ENCODE peak calls at places on chromosome 20, in six cellular contexts. One of them, this sample, is unnamed.

GRCh38 chr20:51531141-51531710 is 11.3 kb downstream of the NFATC2 start:
- DNase-seq in NCI-H1694 treated with DMSO at 0.1 percent for 48 hours: no peak
- DNase-seq in aorta: no peak
- DNase-seq in nephron progenitor cell: no peak
- DNase-seq in H9: no peak
- DNase-seq in activated naive CD4-positive, alpha-beta T cell treated with anti-CD3 and anti-CD28 coated beads, Interleukin-2, amount 10 ng/mL, durations not matched to agents 7 days and 5 days: peak
- DNase-seq in this sample: no peak

GRCh38 chr20:54058420-54059139 is 11.8 kb downstream of the BCAS1 start:
- DNase-seq in NCI-H1694 treated with DMSO at 0.1 percent for 48 hours: no peak
- DNase-seq in aorta: no peak
- DNase-seq in nephron progenitor cell: no peak
- DNase-seq in H9: no peak
- DNase-seq in activated naive CD4-positive, alpha-beta T cell treated with anti-CD3 and anti-CD28 coated beads, Interleukin-2, amount 10 ng/mL, durations not matched to agents 7 days and 5 days: no peak
- DNase-seq in this sample: no peak

GRCh38 chr20:16601019-16601418 is 27.8 kb upstream of the KIF16B start:
- DNase-seq in NCI-H1694 treated with DMSO at 0.1 percent for 48 hours: peak
- DNase-seq in aorta: no peak
- DNase-seq in nephron progenitor cell: no peak
- DNase-seq in H9: no peak
- DNase-seq in activated naive CD4-positive, alpha-beta T cell treated with anti-CD3 and anti-CD28 coated beads, Interleukin-2, amount 10 ng/mL, durations not matched to agents 7 days and 5 days: no peak
- DNase-seq in this sample: no peak

GRCh38 chr20:6818033-6818808 is 50.7 kb downstream of the BMP2 start:
- DNase-seq in NCI-H1694 treated with DMSO at 0.1 percent for 48 hours: no peak
- DNase-seq in aorta: no peak
- DNase-seq in nephron progenitor cell: no peak
- DNase-seq in H9: peak
- DNase-seq in activated naive CD4-positive, alpha-beta T cell treated with anti-CD3 and anti-CD28 coated beads, Interleukin-2, amount 10 ng/mL, durations not matched to agents 7 days and 5 days: no peak
- DNase-seq in this sample: no peak

GRCh38 chr20:43409041-43409913 is 48.4 kb upstream of the SRSF6 start:
- DNase-seq in NCI-H1694 treated with DMSO at 0.1 percent for 48 hours: peak
- DNase-seq in aorta: no peak
- DNase-seq in nephron progenitor cell: peak
- DNase-seq in H9: peak
- DNase-seq in activated naive CD4-positive, alpha-beta T cell treated with anti-CD3 and anti-CD28 coated beads, Interleukin-2, amount 10 ng/mL, durations not matched to agents 7 days and 5 days: peak
- DNase-seq in this sample: no peak

GRCh38 chr20:64101731-64102621 is 5.4 kb downstream of the NPBWR2 start:
- DNase-seq in NCI-H1694 treated with DMSO at 0.1 percent for 48 hours: no peak
- DNase-seq in aorta: peak
- DNase-seq in nephron progenitor cell: peak
- DNase-seq in H9: peak
- DNase-seq in activated naive CD4-positive, alpha-beta T cell treated with anti-CD3 and anti-CD28 coated beads, Interleukin-2, amount 10 ng/mL, durations not matched to agents 7 days and 5 days: peak
- DNase-seq in this sample: peak

GRCh38 chr20:62651285-62652021 is 9.2 kb downstream of the SLCO4A1 start:
- DNase-seq in NCI-H1694 treated with DMSO at 0.1 percent for 48 hours: peak
- DNase-seq in aorta: no peak
- DNase-seq in nephron progenitor cell: no peak
- DNase-seq in H9: no peak
- DNase-seq in activated naive CD4-positive, alpha-beta T cell treated with anti-CD3 and anti-CD28 coated beads, Interleukin-2, amount 10 ng/mL, durations not matched to agents 7 days and 5 days: peak
- DNase-seq in this sample: peak

GRCh38 chr20:4617484-4617883 is 104.2 kb upstream of the PRND start:
- DNase-seq in NCI-H1694 treated with DMSO at 0.1 percent for 48 hours: no peak
- DNase-seq in aorta: no peak
- DNase-seq in nephron progenitor cell: no peak
- DNase-seq in H9: no peak
- DNase-seq in activated naive CD4-positive, alpha-beta T cell treated with anti-CD3 and anti-CD28 coated beads, Interleukin-2, amount 10 ng/mL, durations not matched to agents 7 days and 5 days: no peak
- DNase-seq in this sample: no peak

GRCh38 chr20:289693-290080 is 863 bp downstream of the C20orf96 start:
- DNase-seq in NCI-H1694 treated with DMSO at 0.1 percent for 48 hours: no peak
- DNase-seq in aorta: no peak
- DNase-seq in nephron progenitor cell: no peak
- DNase-seq in H9: no peak
- DNase-seq in activated naive CD4-positive, alpha-beta T cell treated with anti-CD3 and anti-CD28 coated beads, Interleukin-2, amount 10 ng/mL, durations not matched to agents 7 days and 5 days: no peak
- DNase-seq in this sample: no peak

GRCh38 chr20:36064661-36065426 is 89.7 kb upstream of the EPB41L1 start:
- DNase-seq in NCI-H1694 treated with DMSO at 0.1 percent for 48 hours: peak
- DNase-seq in aorta: peak
- DNase-seq in nephron progenitor cell: peak
- DNase-seq in H9: peak
- DNase-seq in activated naive CD4-positive, alpha-beta T cell treated with anti-CD3 and anti-CD28 coated beads, Interleukin-2, amount 10 ng/mL, durations not matched to agents 7 days and 5 days: peak
- DNase-seq in this sample: peak

GRCh38 chr20:16299892-16300291 is 273.4 kb downstream of the KIF16B start:
- DNase-seq in NCI-H1694 treated with DMSO at 0.1 percent for 48 hours: no peak
- DNase-seq in aorta: no peak
- DNase-seq in nephron progenitor cell: no peak
- DNase-seq in H9: no peak
- DNase-seq in activated naive CD4-positive, alpha-beta T cell treated with anti-CD3 and anti-CD28 coated beads, Interleukin-2, amount 10 ng/mL, durations not matched to agents 7 days and 5 days: no peak
- DNase-seq in this sample: no peak

GRCh38 chr20:49627329-49627761 is 59.4 kb upstream of the PTGIS start:
- DNase-seq in NCI-H1694 treated with DMSO at 0.1 percent for 48 hours: no peak
- DNase-seq in aorta: no peak
- DNase-seq in nephron progenitor cell: no peak
- DNase-seq in H9: no peak
- DNase-seq in activated naive CD4-positive, alpha-beta T cell treated with anti-CD3 and anti-CD28 coated beads, Interleukin-2, amount 10 ng/mL, durations not matched to agents 7 days and 5 days: no peak
- DNase-seq in this sample: no peak

GRCh38 chr20:22352019-22352418 is 232.4 kb downstream of the FOXA2 start:
- DNase-seq in NCI-H1694 treated with DMSO at 0.1 percent for 48 hours: no peak
- DNase-seq in aorta: no peak
- DNase-seq in nephron progenitor cell: no peak
- DNase-seq in H9: no peak
- DNase-seq in activated naive CD4-positive, alpha-beta T cell treated with anti-CD3 and anti-CD28 coated beads, Interleukin-2, amount 10 ng/mL, durations not matched to agents 7 days and 5 days: no peak
- DNase-seq in this sample: no peak

GRCh38 chr20:48951646-48952045 is 30.1 kb downstream of the ARFGEF2 start:
- DNase-seq in NCI-H1694 treated with DMSO at 0.1 percent for 48 hours: no peak
- DNase-seq in aorta: no peak
- DNase-seq in nephron progenitor cell: no peak
- DNase-seq in H9: no peak
- DNase-seq in activated naive CD4-positive, alpha-beta T cell treated with anti-CD3 and anti-CD28 coated beads, Interleukin-2, amount 10 ng/mL, durations not matched to agents 7 days and 5 days: no peak
- DNase-seq in this sample: no peak

GRCh38 chr20:48178607-48179006 is 393.3 kb upstream of the SULF2 start:
- DNase-seq in NCI-H1694 treated with DMSO at 0.1 percent for 48 hours: no peak
- DNase-seq in aorta: no peak
- DNase-seq in nephron progenitor cell: no peak
- DNase-seq in H9: no peak
- DNase-seq in activated naive CD4-positive, alpha-beta T cell treated with anti-CD3 and anti-CD28 coated beads, Interleukin-2, amount 10 ng/mL, durations not matched to agents 7 days and 5 days: no peak
- DNase-seq in this sample: no peak

GRCh38 chr20:46414608-46415007 is 8.2 kb upstream of the ELMO2 start:
- DNase-seq in NCI-H1694 treated with DMSO at 0.1 percent for 48 hours: no peak
- DNase-seq in aorta: no peak
- DNase-seq in nephron progenitor cell: no peak
- DNase-seq in H9: no peak
- DNase-seq in activated naive CD4-positive, alpha-beta T cell treated with anti-CD3 and anti-CD28 coated beads, Interleukin-2, amount 10 ng/mL, durations not matched to agents 7 days and 5 days: no peak
- DNase-seq in this sample: no peak

GRCh38 chr20:50152394-50153152 is 950 bp downstream of the PEDS1 start:
- DNase-seq in NCI-H1694 treated with DMSO at 0.1 percent for 48 hours: no peak
- DNase-seq in aorta: no peak
- DNase-seq in nephron progenitor cell: no peak
- DNase-seq in H9: no peak
- DNase-seq in activated naive CD4-positive, alpha-beta T cell treated with anti-CD3 and anti-CD28 coated beads, Interleukin-2, amount 10 ng/mL, durations not matched to agents 7 days and 5 days: no peak
- DNase-seq in this sample: no peak

GRCh38 chr20:17969276-17969883 is 562 bp downstream of the MGME1 start:
- DNase-seq in NCI-H1694 treated with DMSO at 0.1 percent for 48 hours: peak
- DNase-seq in aorta: no peak
- DNase-seq in nephron progenitor cell: no peak
- DNase-seq in H9: no peak
- DNase-seq in activated naive CD4-positive, alpha-beta T cell treated with anti-CD3 and anti-CD28 coated beads, Interleukin-2, amount 10 ng/mL, durations not matched to agents 7 days and 5 days: peak
- DNase-seq in this sample: no peak

GRCh38 chr20:6663751-6664388 is 103.6 kb upstream of the BMP2 start:
- DNase-seq in NCI-H1694 treated with DMSO at 0.1 percent for 48 hours: no peak
- DNase-seq in aorta: no peak
- DNase-seq in nephron progenitor cell: no peak
- DNase-seq in H9: no peak
- DNase-seq in activated naive CD4-positive, alpha-beta T cell treated with anti-CD3 and anti-CD28 coated beads, Interleukin-2, amount 10 ng/mL, durations not matched to agents 7 days and 5 days: no peak
- DNase-seq in this sample: no peak

GRCh38 chr20:4181956-4182945 is 166.9 kb upstream of the RNF24 start:
- DNase-seq in NCI-H1694 treated with DMSO at 0.1 percent for 48 hours: no peak
- DNase-seq in aorta: no peak
- DNase-seq in nephron progenitor cell: no peak
- DNase-seq in H9: no peak
- DNase-seq in activated naive CD4-positive, alpha-beta T cell treated with anti-CD3 and anti-CD28 coated beads, Interleukin-2, amount 10 ng/mL, durations not matched to agents 7 days and 5 days: no peak
- DNase-seq in this sample: no peak

GRCh38 chr20:3172933-3173581 is at the start of gene LZTS3:
- DNase-seq in NCI-H1694 treated with DMSO at 0.1 percent for 48 hours: peak
- DNase-seq in aorta: peak
- DNase-seq in nephron progenitor cell: peak
- DNase-seq in H9: peak
- DNase-seq in activated naive CD4-positive, alpha-beta T cell treated with anti-CD3 and anti-CD28 coated beads, Interleukin-2, amount 10 ng/mL, durations not matched to agents 7 days and 5 days: peak
- DNase-seq in this sample: peak

GRCh38 chr20:699342-699741 is 23.7 kb upstream of the SCRT2 start:
- DNase-seq in NCI-H1694 treated with DMSO at 0.1 percent for 48 hours: no peak
- DNase-seq in aorta: no peak
- DNase-seq in nephron progenitor cell: no peak
- DNase-seq in H9: no peak
- DNase-seq in activated naive CD4-positive, alpha-beta T cell treated with anti-CD3 and anti-CD28 coated beads, Interleukin-2, amount 10 ng/mL, durations not matched to agents 7 days and 5 days: no peak
- DNase-seq in this sample: no peak

GRCh38 chr20:824490-824889 is 9.0 kb upstream of the FAM110A start:
- DNase-seq in NCI-H1694 treated with DMSO at 0.1 percent for 48 hours: no peak
- DNase-seq in aorta: no peak
- DNase-seq in nephron progenitor cell: no peak
- DNase-seq in H9: no peak
- DNase-seq in activated naive CD4-positive, alpha-beta T cell treated with anti-CD3 and anti-CD28 coated beads, Interleukin-2, amount 10 ng/mL, durations not matched to agents 7 days and 5 days: no peak
- DNase-seq in this sample: no peak

GRCh38 chr20:57260959-57261357 is 5.5 kb downstream of the BMP7 start:
- DNase-seq in NCI-H1694 treated with DMSO at 0.1 percent for 48 hours: no peak
- DNase-seq in aorta: no peak
- DNase-seq in nephron progenitor cell: no peak
- DNase-seq in H9: no peak
- DNase-seq in activated naive CD4-positive, alpha-beta T cell treated with anti-CD3 and anti-CD28 coated beads, Interleukin-2, amount 10 ng/mL, durations not matched to agents 7 days and 5 days: no peak
- DNase-seq in this sample: no peak

GRCh38 chr20:23160536-23161243 is 74.6 kb upstream of the CD93 start:
- DNase-seq in NCI-H1694 treated with DMSO at 0.1 percent for 48 hours: no peak
- DNase-seq in aorta: no peak
- DNase-seq in nephron progenitor cell: no peak
- DNase-seq in H9: peak
- DNase-seq in activated naive CD4-positive, alpha-beta T cell treated with anti-CD3 and anti-CD28 coated beads, Interleukin-2, amount 10 ng/mL, durations not matched to agents 7 days and 5 days: peak
- DNase-seq in this sample: no peak

This sample was measured in Right ventricle myocardium superior.